ENCODE peak calls at places on chromosomes 16 and 17, in eight cellular contexts. P is MM.1S, G is HCT116, H is fibroblast of lung, E is hepatocyte, S is PC-9, O is mammary epithelial cell, I is OCI-LY7. D is an unnamed sample. For H4K20me1, the result is how much of the 10 kb centered on the place peaks cover.

GRCh38 chr17:75602644-75603043 is 15.0 kb downstream of the MYO15B start:
- DNase-seq in G (no peak), H (no peak), E (no peak), S (no peak), P (no peak), O (no peak), I (no peak), D (peak)

GRCh38 chr17:1495265-1495664 is 2.8 kb upstream of the MYO1C start:
- DNase-seq in H (no peak), O (no peak), S (peak), I (no peak), G (no peak), P (no peak), E (no peak), D (no peak)

GRCh38 chr17:35242805-35243458 is at the start of gene SLFN5:
- DNase-seq in H (peak), P (peak), E (peak), G (peak), O (peak), I (peak), S (peak), D (peak)

GRCh38 chr17:77419547-77420475 is 279.0 kb downstream of the SEC14L1 start:
- DNase-seq in G (no peak), H (no peak), O (no peak), E (no peak), P (no peak), S (peak), I (peak), D (peak)

GRCh38 chr16:72284042-72284789 is 112.3 kb upstream of the PMFBP1 start:
- DNase-seq in E (no peak), P (no peak), I (no peak), H (no peak), O (no peak), G (no peak), S (no peak), D (no peak)

GRCh38 chr16:3149630-3150345 is 15.0 kb downstream of the ZNF213 start:
- DNase-seq in P (no peak), O (no peak), S (peak), I (peak), G (no peak), H (peak), E (peak), D (peak)

GRCh38 chr17:46193626-46194392 is 580 bp upstream of the KANSL1 start:
- DNase-seq in H (peak), S (peak), I (peak), E (peak), G (peak), O (peak), P (peak), D (peak)

GRCh38 chr17:47203984-47204721 is 5.0 kb upstream of the MYL4 start:
- DNase-seq in O (peak), G (no peak), P (peak), I (peak), H (no peak), S (no peak), E (no peak), D (no peak)

GRCh38 chr17:62778990-62779681 is 29.0 kb downstream of the MARCHF10 start:
- DNase-seq in G (peak), E (peak), P (no peak), I (no peak), S (peak), H (peak), O (peak), D (peak)

GRCh38 chr17:39988206-39988810 is 7.7 kb downstream of the PSMD3 start:
- DNase-seq in O (no peak), P (no peak), E (no peak), S (no peak), H (no peak), G (no peak), I (no peak), D (no peak)
- H4K20me1 ChIP-seq in O (under half), P (under half), E (under half), S (under half), H (under half), G (under half), I (under half), D (under half)

GRCh38 chr16:347203-347602 is 5.3 kb downstream of the AXIN1 start:
- DNase-seq in S (no peak), I (no peak), E (no peak), O (no peak), H (no peak), P (no peak), G (no peak), D (no peak)
- H4K20me1 ChIP-seq in S (under half), I (under half), E (half or more), O (under half), H (under half), P (under half), G (under half), D (under half)

GRCh38 chr17:21288581-21289017 is 4.1 kb downstream of the MAP2K3 start:
- DNase-seq in P (no peak), E (no peak), S (no peak), G (no peak), O (no peak), H (no peak), I (peak), D (no peak)
- H4K20me1 ChIP-seq in P (under half), E (under half), S (under half), G (under half), O (under half), H (under half), I (under half), D (under half)

DNA sequence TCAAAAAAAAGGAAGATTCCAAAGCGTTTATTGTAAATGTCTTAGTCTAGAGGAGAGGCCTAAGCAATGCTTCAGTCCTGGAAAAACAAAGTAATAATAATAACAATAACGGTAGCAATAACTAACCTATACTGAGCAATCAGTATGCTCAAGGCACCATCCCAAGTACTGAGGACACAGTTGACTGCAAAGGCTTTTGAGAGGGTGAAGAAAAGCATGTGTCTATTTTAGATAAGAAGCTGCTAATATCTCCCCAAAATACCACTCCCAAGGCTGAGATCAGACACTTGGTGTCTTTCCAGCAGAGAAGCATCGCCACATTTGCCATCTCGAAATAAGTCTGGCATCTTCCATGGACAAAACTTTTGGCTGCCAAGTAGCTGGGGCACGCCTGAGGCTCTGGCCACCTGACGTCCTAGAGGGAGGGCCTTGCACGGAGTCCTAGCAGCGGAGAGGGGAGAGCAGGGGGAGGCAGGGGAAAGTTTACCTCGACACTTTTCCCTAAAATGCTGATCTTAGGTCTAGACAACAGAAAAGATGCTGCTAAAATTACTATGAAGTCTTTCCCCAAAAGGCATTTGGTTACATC is 39.0 kb downstream of the ZNF423 start:
- DNase-seq in O (no peak), G (no peak), S (no peak), I (no peak), H (no peak), E (no peak), P (no peak), D (no peak)
- H4K20me1 ChIP-seq in O (under half), G (under half), S (under half), I (under half), H (under half), E (under half), P (under half), D (under half)